ENCODE peak calls at places on chromosomes 12 and 14, in five cellular contexts. L is effector CD4-positive, alpha-beta T cell; O is amniotic stem cell; A is GM23248; S is dorsolateral prefrontal cortex. T is an unnamed sample.

GRCh38 chr12:88371416-88372183 is 208.7 kb downstream of the KITLG start:
- DNase-seq in O (no peak), S (no peak), A (peak), L (no peak), T (no peak)

GRCh38 chr14:100199240-100199860 is 39.6 kb upstream of the YY1 start:
- DNase-seq in A (no peak), S (no peak), L (no peak), O (no peak), T (no peak)

GRCh38 chr14:67385618-67386017 is 25.5 kb downstream of the EIF2S1 start:
- DNase-seq in L (no peak), O (no peak), A (no peak), S (no peak), T (no peak)

GRCh38 chr12:47383942-47384341 is 304.2 kb upstream of the AMIGO2 start:
- DNase-seq in S (no peak), L (no peak), O (no peak), A (peak), T (no peak)

GRCh38 chr14:104971447-104972240 is 6.5 kb downstream of the AHNAK2 start:
- DNase-seq in O (no peak), A (no peak), S (no peak), L (no peak), T (no peak)

GRCh38 chr14:60724080-60724618 is at the start of gene SIX4:
- DNase-seq in A (peak), L (no peak), S (peak), O (peak), T (peak)

GRCh38 chr14:61764342-61765122 is 2.3 kb downstream of the SNAPC1 start:
- DNase-seq in S (no peak), O (no peak), A (peak), L (no peak), T (no peak)

GRCh38 chr12:6405963-6406362 is 22.0 kb downstream of the LTBR start:
- DNase-seq in O (no peak), S (no peak), A (no peak), L (no peak), T (no peak)

GRCh38 chr12:108423486-108423885 is 84.4 kb upstream of the CMKLR1 start:
- DNase-seq in A (no peak), S (no peak), O (no peak), L (no peak), T (no peak)

GRCh38 chr12:75692883-75693282 is 181.5 kb upstream of the KRR1 start:
- DNase-seq in S (no peak), A (peak), L (no peak), O (no peak), T (no peak)

GRCh38 chr14:38129705-38130104 is 78.0 kb upstream of the SSTR1 start:
- DNase-seq in L (no peak), S (no peak), A (no peak), O (no peak), T (no peak)

GRCh38 chr12:54037360-54038259 is 4.8 kb downstream of the HOXC5 start:
- DNase-seq in O (no peak), S (no peak), L (no peak), A (no peak), T (no peak)

GRCh38 chr14:63088865-63089264 is 43.6 kb upstream of the KCNH5 start:
- DNase-seq in S (no peak), L (no peak), O (no peak), A (no peak), T (no peak)

GRCh38 chr12:13128291-13129000 is 25.0 kb upstream of the GSG1 start:
- DNase-seq in O (no peak), A (no peak), S (no peak), L (no peak), T (no peak)

GRCh38 chr12:75591628-75592027 is 80.2 kb upstream of the KRR1 start:
- DNase-seq in A (no peak), O (no peak), S (no peak), L (no peak), T (no peak)

T was measured in T-helper 9 cell.